ENCODE peak calls at places on chromosomes 11 and 22, in six cellular contexts. X, F, Z, E, H and K are unnamed samples.
A peak's percentile ranks its signal among the peaks of the same experiment; 100 is the strongest.

GRCh38 chr22:43798492-43798891 is 13.6 kb downstream of the EFCAB6 start:
- DNase-seq in X (peak; percentile 46), F (no peak), Z (no peak), E (no peak), H (no peak), K (no peak)

GRCh38 chr11:71244116-71244815 is 8.1 kb downstream of the SHANK2 start:
- DNase-seq in X (no peak), F (peak; percentile 73), Z (no peak), E (no peak), H (no peak), K (no peak)

GRCh38 chr22:36613958-36614357 is 85.0 kb upstream of the EIF3D start:
- DNase-seq in X (no peak), F (no peak), Z (no peak), E (no peak), H (no peak), K (no peak)

GRCh38 chr11:48141475-48142100 is 75.0 kb upstream of the OR4B1 start:
- DNase-seq in X (no peak), F (no peak), Z (no peak), E (no peak), H (no peak), K (no peak)

GRCh38 chr11:20249313-20249873 is 89.1 kb upstream of the DBX1 start:
- DNase-seq in X (no peak), F (no peak), Z (no peak), E (no peak), H (no peak), K (no peak)

GRCh38 chr11:6027501-6027900 is 3.1 kb downstream of the OR56A1 start:
- DNase-seq in X (no peak), F (no peak), Z (no peak), E (no peak), H (no peak), K (no peak)

GRCh38 chr22:19213496-19214473 is 35.2 kb upstream of the SLC25A1 start:
- DNase-seq in X (no peak), F (peak; percentile 28), Z (no peak), E (no peak), H (no peak), K (no peak)

GRCh38 chr11:118530180-118530682 is 761 bp upstream of the TMEM25 start:
- DNase-seq in X (no peak), F (no peak), Z (no peak), E (no peak), H (no peak), K (no peak)

GRCh38 chr22:50526849-50527801 is 1.7 kb upstream of the SCO2 start:
- DNase-seq in X (peak; percentile 60), F (peak; percentile 88), Z (peak; percentile 74), E (no peak), H (no peak), K (no peak)

GRCh38 chr22:49735411-49736311 is 92.0 kb downstream of the BRD1 start:
- DNase-seq in X (no peak), F (peak; percentile 73), Z (no peak), E (no peak), H (no peak), K (no peak)

GRCh38 chr22:39473856-39474255 is 17.0 kb downstream of the MGAT3 start:
- DNase-seq in X (no peak), F (no peak), Z (no peak), E (no peak), H (no peak), K (no peak)

GRCh38 chr22:50612715-50613221 is 12.2 kb downstream of the MAPK8IP2 start:
- DNase-seq in X (peak; percentile 32), F (no peak), Z (no peak), E (no peak), H (no peak), K (no peak)